ENCODE peak calls at places on chromosomes 7 and 10, in eight cellular contexts. C, I, F, S, O, X, L and Y are unnamed samples.

GRCh38 chr7:80974396-80975358 is 55.8 kb upstream of the SEMA3C start:
- DNase-seq in C (no peak), I (peak; percentile 38), F (no peak), S (no peak), O (no peak), X (no peak), L (no peak), Y (no peak)

GRCh38 chr10:64635906-64636305 is 1114.7 kb downstream of the REEP3 start:
- DNase-seq in C (no peak), I (no peak), F (no peak), S (no peak), O (no peak), X (no peak), L (no peak), Y (no peak)

GRCh38 chr10:28810062-28810870 is 132.9 kb downstream of the BAMBI start:
- DNase-seq in C (no peak), I (no peak), F (peak; percentile 27), S (no peak), O (no peak), X (no peak), L (no peak), Y (no peak)

GRCh38 chr7:101870361-101871062 is 53.1 kb downstream of the CUX1 start:
- DNase-seq in C (peak; percentile 67), I (no peak), F (no peak), S (no peak), O (no peak), X (no peak), L (peak; percentile 55), Y (no peak)

GRCh38 chr10:15385552-15386455 is 14.7 kb upstream of the FAM171A1 start:
- DNase-seq in C (no peak), I (no peak), F (no peak), S (no peak), O (no peak), X (no peak), L (no peak), Y (no peak)

GRCh38 chr7:834277-834676 is 2.0 kb downstream of the SUN1 start:
- DNase-seq in C (no peak), I (no peak), F (no peak), S (no peak), O (no peak), X (no peak), L (no peak), Y (no peak)

GRCh38 chr7:55964802-55965470 is 551 bp downstream of the NIPSNAP2 start:
- DNase-seq in C (peak; percentile 23), I (no peak), F (peak; percentile 77), S (peak; percentile 25), O (no peak), X (no peak), L (peak; percentile 88), Y (peak; percentile 87)

GRCh38 chr7:124724079-124724478 is 41.5 kb downstream of the GPR37 start:
- DNase-seq in C (no peak), I (no peak), F (no peak), S (no peak), O (no peak), X (no peak), L (no peak), Y (no peak)

GRCh38 chr7:153190452-153190851 is 430.9 kb downstream of the ACTR3B start:
- DNase-seq in C (no peak), I (no peak), F (no peak), S (no peak), O (no peak), X (no peak), L (no peak), Y (no peak)

GRCh38 chr7:154804449-154804848 is 198.5 kb downstream of the PAXIP1 start:
- DNase-seq in C (peak; percentile 55), I (no peak), F (no peak), S (no peak), O (no peak), X (no peak), L (no peak), Y (no peak)

GRCh38 chr10:77223532-77224460 is 413.8 kb downstream of the KCNMA1 start:
- DNase-seq in C (no peak), I (no peak), F (no peak), S (no peak), O (no peak), X (no peak), L (no peak), Y (no peak)

GRCh38 chr10:103244663-103245271 is 920 bp upstream of the RPEL1 start:
- DNase-seq in C (peak; percentile 72), I (no peak), F (peak; percentile 68), S (peak; percentile 70), O (peak; percentile 59), X (no peak), L (peak; percentile 83), Y (peak; percentile 83)

GRCh38 chr7:32056767-32057166 is 13.4 kb downstream of the PDE1C start:
- DNase-seq in C (no peak), I (no peak), F (no peak), S (no peak), O (no peak), X (no peak), L (no peak), Y (no peak)

GRCh38 chr7:133411402-133411801 is 158.5 kb downstream of the EXOC4 start:
- DNase-seq in C (no peak), I (no peak), F (no peak), S (no peak), O (no peak), X (no peak), L (no peak), Y (no peak)

GRCh38 chr10:91422915-91423314 is 12.8 kb downstream of the HECTD2 start:
- DNase-seq in C (no peak), I (no peak), F (no peak), S (no peak), O (no peak), X (no peak), L (no peak), Y (no peak)

GRCh38 chr10:36450385-36450784 is 675.0 kb upstream of the ANKRD30A start:
- DNase-seq in C (no peak), I (peak; percentile 84), F (no peak), S (no peak), O (no peak), X (no peak), L (no peak), Y (no peak)

GRCh38 chr7:143299840-143300239 is 11.7 kb downstream of the CASP2 start:
- DNase-seq in C (no peak), I (no peak), F (peak; percentile 33), S (no peak), O (no peak), X (no peak), L (peak; percentile 65), Y (no peak)

GRCh38 chr10:71244638-71245419 is 32.5 kb downstream of the UNC5B start:
- DNase-seq in C (peak; percentile 35), I (peak; percentile 70), F (peak; percentile 41), S (peak; percentile 52), O (peak; percentile 91), X (no peak), L (no peak), Y (no peak)

GRCh38 chr10:102597131-102597891 is 47.0 kb upstream of the TRIM8 start:
- DNase-seq in C (no peak), I (no peak), F (no peak), S (no peak), O (no peak), X (no peak), L (no peak), Y (no peak)

GRCh38 chr7:69365588-69366241 is 232.6 kb upstream of the AUTS2 start:
- DNase-seq in C (no peak), I (peak; percentile 67), F (peak; percentile 43), S (no peak), O (no peak), X (no peak), L (no peak), Y (no peak)

GRCh38 chr10:15784662-15785300 is 65.1 kb upstream of the ITGA8 start:
- DNase-seq in C (no peak), I (peak; percentile 48), F (no peak), S (peak; percentile 9), O (no peak), X (no peak), L (no peak), Y (no peak)

GRCh38 chr7:133052357-133052756 is 29.5 kb downstream of the CHCHD3 start:
- DNase-seq in C (no peak), I (peak; percentile 17), F (no peak), S (peak; percentile 12), O (no peak), X (no peak), L (no peak), Y (no peak)

GRCh38 chr7:11319491-11320274 is 346.0 kb downstream of the PHF14 start:
- DNase-seq in C (peak; percentile 6), I (peak; percentile 18), F (no peak), S (no peak), O (no peak), X (no peak), L (no peak), Y (no peak)

GRCh38 chr10:58967551-58968418 is 208.7 kb upstream of the PHYHIPL start:
- DNase-seq in C (no peak), I (no peak), F (peak; percentile 74), S (no peak), O (no peak), X (no peak), L (no peak), Y (peak; percentile 18)

GRCh38 chr10:93859049-93859655 is 34.6 kb upstream of the SLC35G1 start:
- DNase-seq in C (peak; percentile 21), I (no peak), F (no peak), S (peak; percentile 4), O (no peak), X (no peak), L (no peak), Y (no peak)

DNA sequence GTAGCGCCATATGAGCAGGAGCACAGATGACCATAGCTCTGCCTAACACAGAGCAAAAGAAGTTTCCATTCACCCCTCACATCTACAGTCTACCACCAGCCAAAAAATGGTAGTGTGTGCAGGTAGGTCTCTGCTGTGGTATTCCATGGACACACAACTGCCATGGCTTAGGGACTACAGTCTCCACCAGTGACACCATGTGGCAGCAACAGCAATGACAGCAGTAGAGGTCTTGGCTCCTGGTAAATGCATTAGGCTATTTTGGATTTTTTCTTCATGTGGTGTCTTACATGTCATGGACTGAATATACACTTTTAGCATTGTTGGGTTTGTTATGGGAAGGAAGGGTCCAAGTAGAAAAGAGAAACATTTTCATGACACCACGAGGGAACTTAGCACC is 70.1 kb upstream of the CABCOCO1 start:
- DNase-seq in C (no peak), I (no peak), F (peak; percentile 4), S (peak; percentile 10), O (no peak), X (no peak), L (no peak), Y (no peak)
- TF ChIP-seq CTCF in C (no peak), I (no peak), F (peak; percentile 41), S (peak; percentile 62), O (no peak), X (peak; percentile 15), L (no peak), Y (peak; percentile 21)

GRCh38 chr7:37656913-37657530 is 26.5 kb upstream of the GPR141 start:
- DNase-seq in C (no peak), I (no peak), F (no peak), S (no peak), O (no peak), X (no peak), L (no peak), Y (no peak)
- TF ChIP-seq CTCF in C (no peak), I (no peak), F (no peak), S (no peak), O (no peak), X (no peak), L (no peak), Y (no peak)

GRCh38 chr7:78221961-78222751 is 423.6 kb downstream of the PHTF2 start:
- DNase-seq in C (no peak), I (peak; percentile 41), F (no peak), S (peak; percentile 77), O (no peak), X (no peak), L (no peak), Y (no peak)
- TF ChIP-seq CTCF in C (no peak), I (no peak), F (no peak), S (peak; percentile 58), O (no peak), X (no peak), L (no peak), Y (no peak)

GRCh38 chr10:88991161-88991899 is 732 bp downstream of the FAS start:
- DNase-seq in C (peak; percentile 77), I (peak; percentile 70), F (peak; percentile 51), S (peak; percentile 33), O (peak; percentile 32), X (peak; percentile 73), L (peak; percentile 70), Y (peak; percentile 71)
- TF ChIP-seq CTCF in C (no peak), I (no peak), F (no peak), S (peak; percentile 27), O (peak; percentile 5), X (no peak), L (peak; percentile 8), Y (no peak)